ENCODE peak calls at places on chromosomes 6 and 20, in seven cellular contexts. X is psoas muscle; H is AG09319; N is mesothelial cell of epicardium; W is A172; O is stimulated activated CD4-positive, alpha-beta T cell treated with anti-CD3 and anti-CD28 coated beads, Interleukin-12 subunit alpha, Interleukin-12 subunit beta, amount 100 ng/mL, for 4 hours; K is SJSA1. C is an unnamed sample.

GRCh38 chr6:106825156-106825555 is 149.4 kb downstream of the CD24 start:
- DNase-seq in H (no peak), O (no peak), X (no peak), N (no peak), K (no peak), W (peak), C (no peak)

GRCh38 chr20:31605902-31606677 is 1.0 kb downstream of the ID1 start:
- DNase-seq in W (no peak), H (no peak), N (no peak), O (no peak), K (no peak), X (peak), C (peak)

GRCh38 chr6:21526974-21527373 is 66.6 kb upstream of the SOX4 start:
- DNase-seq in O (no peak), K (no peak), H (no peak), N (no peak), X (no peak), W (no peak), C (no peak)

GRCh38 chr20:41428285-41428684 is 61.7 kb upstream of the EMILIN3 start:
- DNase-seq in X (no peak), H (no peak), O (no peak), N (no peak), W (peak), K (peak), C (no peak)

GRCh38 chr20:44370639-44371218 is 15.2 kb downstream of the HNF4A start:
- DNase-seq in K (no peak), N (no peak), X (no peak), W (no peak), O (no peak), H (no peak), C (no peak)

GRCh38 chr6:136676075-136676474 is 116.2 kb downstream of the MAP3K5 start:
- DNase-seq in X (no peak), W (no peak), H (no peak), K (no peak), N (no peak), O (no peak), C (no peak)

GRCh38 chr20:2331901-2332565 is 36.2 kb downstream of the TGM3 start:
- DNase-seq in K (no peak), X (no peak), O (no peak), N (no peak), H (no peak), W (no peak), C (no peak)

GRCh38 chr6:8435845-8436168 is 462 bp upstream of the SLC35B3 start:
- DNase-seq in K (no peak), W (no peak), N (no peak), O (no peak), X (no peak), H (no peak), C (no peak)

GRCh38 chr6:155041781-155042279 is 46.7 kb downstream of the TIAM2 start:
- DNase-seq in O (no peak), W (no peak), K (no peak), N (no peak), H (no peak), X (no peak), C (no peak)

GRCh38 chr20:34887023-34887422 is 10.6 kb downstream of the ACSS2 start:
- DNase-seq in W (no peak), H (no peak), O (no peak), N (no peak), X (no peak), K (no peak), C (no peak)

GRCh38 chr20:16104783-16105182 is 468.5 kb downstream of the KIF16B start:
- DNase-seq in N (no peak), K (no peak), H (no peak), W (no peak), O (no peak), X (no peak), C (no peak)

GRCh38 chr6:160661129-160661723 is 2.8 kb downstream of the LPA start:
- DNase-seq in O (no peak), N (no peak), K (no peak), H (no peak), W (no peak), X (no peak), C (no peak)

GRCh38 chr6:55632953-55633352 is 54.0 kb upstream of the HMGCLL1 start:
- DNase-seq in N (no peak), H (no peak), W (no peak), K (no peak), O (no peak), X (no peak), C (no peak)

GRCh38 chr6:89347825-89348224 is 4.7 kb downstream of the UBE2J1 start:
- DNase-seq in W (no peak), H (no peak), O (no peak), N (no peak), K (no peak), X (no peak), C (no peak)

GRCh38 chr6:126258150-126258549 is 81.8 kb upstream of the CENPW start:
- DNase-seq in X (no peak), K (no peak), W (no peak), N (no peak), H (no peak), O (no peak), C (no peak)

GRCh38 chr6:8043221-8043620 is 21.0 kb downstream of the BLOC1S5 start:
- DNase-seq in H (no peak), K (no peak), N (no peak), X (no peak), O (no peak), W (no peak), C (no peak)

GRCh38 chr6:33672808-33673207 is 38.7 kb downstream of the UQCC2 start:
- DNase-seq in N (no peak), W (peak), X (peak), K (peak), O (no peak), H (peak), C (peak)

GRCh38 chr6:14567031-14567430 is 449.5 kb downstream of the CD83 start:
- DNase-seq in W (no peak), O (no peak), H (no peak), N (no peak), K (no peak), X (no peak), C (no peak)

GRCh38 chr20:12916699-12917098 is 92.1 kb upstream of the SPTLC3 start:
- DNase-seq in N (no peak), X (no peak), W (no peak), O (no peak), K (no peak), H (no peak), C (no peak)

GRCh38 chr6:25125736-25126135 is 153.4 kb upstream of the CARMIL1 start:
- DNase-seq in N (no peak), W (no peak), X (no peak), H (no peak), O (no peak), K (no peak), C (no peak)

GRCh38 chr20:48904566-48905321 is 16.8 kb upstream of the ARFGEF2 start:
- DNase-seq in H (peak), X (no peak), O (peak), W (peak), K (peak), N (no peak), C (no peak)

GRCh38 chr6:3808759-3809514 is 40.2 kb upstream of the FAM50B start:
- DNase-seq in K (peak), X (peak), H (peak), W (peak), O (no peak), N (no peak), C (peak)

GRCh38 chr6:119073307-119074051 is 5.0 kb downstream of the FAM184A start:
- DNase-seq in W (no peak), O (no peak), X (no peak), N (no peak), K (no peak), H (no peak), C (no peak)

GRCh38 chr20:44709380-44709779 is 5.8 kb upstream of the CCN5 start:
- DNase-seq in N (no peak), X (no peak), W (no peak), K (no peak), O (no peak), H (no peak), C (no peak)

GRCh38 chr6:113060664-113061063 is 713.5 kb downstream of the RFPL4B start:
- DNase-seq in W (no peak), H (no peak), N (no peak), O (no peak), K (no peak), X (no peak), C (no peak)

GRCh38 chr20:24066075-24066700 is 77.6 kb upstream of the GGTLC1 start:
- DNase-seq in K (no peak), W (no peak), N (no peak), H (no peak), O (no peak), X (no peak), C (no peak)

GRCh38 chr20:58722379-58722778 is 29.8 kb downstream of the NPEPL1 start:
- DNase-seq in W (no peak), O (no peak), N (no peak), H (no peak), X (no peak), K (no peak), C (no peak)

GRCh38 chr6:15017251-15017650 is 228.6 kb upstream of the JARID2 start:
- DNase-seq in W (peak), X (peak), H (no peak), N (no peak), O (no peak), K (no peak), C (no peak)

C was measured in Right ventricle myocardium inferior.